ENCODE peak calls at places on chromosomes 11 and 22, in seven cellular contexts. One of them, this sample, is unnamed.

GRCh38 chr11:86060544-86060943 is 8.3 kb downstream of the PICALM start:
- DNase-seq in heart left ventricle: no peak
- DNase-seq in HCT116: no peak
- DNase-seq in adrenal gland: no peak
- DNase-seq in breast epithelium: no peak
- DNase-seq in testis: no peak
- DNase-seq in lower leg skin: no peak
- DNase-seq in this sample: no peak

GRCh38 chr11:118241191-118242098 is 10.7 kb downstream of the MPZL3 start:
- DNase-seq in heart left ventricle: no peak
- DNase-seq in HCT116: peak
- DNase-seq in adrenal gland: peak
- DNase-seq in breast epithelium: peak
- DNase-seq in testis: no peak
- DNase-seq in lower leg skin: no peak
- DNase-seq in this sample: peak

GRCh38 chr22:30285846-30286200 is 3.5 kb downstream of the CASTOR1 start:
- DNase-seq in heart left ventricle: peak
- DNase-seq in HCT116: no peak
- DNase-seq in adrenal gland: no peak
- DNase-seq in breast epithelium: no peak
- DNase-seq in testis: no peak
- DNase-seq in lower leg skin: no peak
- DNase-seq in this sample: no peak

GRCh38 chr22:41862530-41863266 is 29.8 kb downstream of the SREBF2 start:
- DNase-seq in heart left ventricle: no peak
- DNase-seq in HCT116: no peak
- DNase-seq in adrenal gland: no peak
- DNase-seq in breast epithelium: no peak
- DNase-seq in testis: no peak
- DNase-seq in lower leg skin: no peak
- DNase-seq in this sample: peak

GRCh38 chr11:89175796-89176195 is 1.9 kb upstream of the TYR start:
- DNase-seq in heart left ventricle: no peak
- DNase-seq in HCT116: no peak
- DNase-seq in adrenal gland: no peak
- DNase-seq in breast epithelium: no peak
- DNase-seq in testis: no peak
- DNase-seq in lower leg skin: no peak
- DNase-seq in this sample: no peak

GRCh38 chr11:33455827-33456226 is 198.6 kb downstream of the HIPK3 start:
- DNase-seq in heart left ventricle: no peak
- DNase-seq in HCT116: no peak
- DNase-seq in adrenal gland: no peak
- DNase-seq in breast epithelium: no peak
- DNase-seq in testis: no peak
- DNase-seq in lower leg skin: no peak
- DNase-seq in this sample: no peak

GRCh38 chr22:25281675-25282345 is 62.4 kb downstream of the CRYBB2 start:
- DNase-seq in heart left ventricle: no peak
- DNase-seq in HCT116: no peak
- DNase-seq in adrenal gland: no peak
- DNase-seq in breast epithelium: no peak
- DNase-seq in testis: no peak
- DNase-seq in lower leg skin: no peak
- DNase-seq in this sample: no peak

GRCh38 chr11:11641581-11641980 is 19.8 kb upstream of the GALNT18 start:
- DNase-seq in heart left ventricle: no peak
- DNase-seq in HCT116: no peak
- DNase-seq in adrenal gland: no peak
- DNase-seq in breast epithelium: no peak
- DNase-seq in testis: no peak
- DNase-seq in lower leg skin: no peak
- DNase-seq in this sample: no peak

GRCh38 chr11:68685656-68686380 is 1.5 kb downstream of the GAL start:
- DNase-seq in heart left ventricle: no peak
- DNase-seq in HCT116: no peak
- DNase-seq in adrenal gland: no peak
- DNase-seq in breast epithelium: no peak
- DNase-seq in testis: no peak
- DNase-seq in lower leg skin: no peak
- DNase-seq in this sample: no peak

GRCh38 chr11:133892584-133893380 is 47.5 kb upstream of the SPATA19 start:
- DNase-seq in heart left ventricle: no peak
- DNase-seq in HCT116: no peak
- DNase-seq in adrenal gland: no peak
- DNase-seq in breast epithelium: no peak
- DNase-seq in testis: peak
- DNase-seq in lower leg skin: no peak
- DNase-seq in this sample: no peak

GRCh38 chr11:121936781-121937447 is 179.1 kb downstream of the BLID start:
- DNase-seq in heart left ventricle: no peak
- DNase-seq in HCT116: no peak
- DNase-seq in adrenal gland: no peak
- DNase-seq in breast epithelium: no peak
- DNase-seq in testis: no peak
- DNase-seq in lower leg skin: no peak
- DNase-seq in this sample: no peak

GRCh38 chr11:76797341-76798201 is 14.4 kb downstream of the TSKU start:
- DNase-seq in heart left ventricle: no peak
- DNase-seq in HCT116: no peak
- DNase-seq in adrenal gland: no peak
- DNase-seq in breast epithelium: no peak
- DNase-seq in testis: no peak
- DNase-seq in lower leg skin: no peak
- DNase-seq in this sample: no peak

GRCh38 chr11:121451982-121452608 is at the start of gene SORL1:
- DNase-seq in heart left ventricle: peak
- DNase-seq in HCT116: no peak
- DNase-seq in adrenal gland: peak
- DNase-seq in breast epithelium: peak
- DNase-seq in testis: peak
- DNase-seq in lower leg skin: no peak
- DNase-seq in this sample: peak

DNA sequence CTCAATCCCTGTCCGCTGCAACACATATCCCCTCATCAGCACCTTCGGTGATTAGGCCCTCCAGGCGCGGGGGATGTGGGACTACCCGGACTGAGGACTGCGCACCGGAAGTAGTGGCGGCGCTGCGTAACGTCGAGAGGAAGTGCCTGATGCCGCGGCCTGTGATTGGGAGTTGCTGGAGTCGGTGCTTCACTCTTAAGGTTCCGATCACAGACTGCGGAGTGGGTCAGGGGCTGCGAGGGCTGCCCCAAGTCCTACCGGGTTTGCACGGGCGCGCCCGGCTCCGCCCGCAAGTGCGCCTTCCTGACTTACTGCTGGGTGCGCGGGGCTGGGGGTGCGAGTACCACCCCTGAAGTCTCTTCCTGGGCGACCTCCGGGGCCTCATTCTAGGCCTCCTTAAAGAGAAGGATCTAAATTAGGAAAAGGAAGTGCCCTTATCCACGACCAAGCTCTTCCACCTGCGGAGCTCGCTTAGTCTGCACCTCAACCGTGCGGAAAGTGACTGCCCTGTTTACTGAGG is at the start of gene ALKBH3:
- DNase-seq in heart left ventricle: peak
- DNase-seq in HCT116: peak
- DNase-seq in adrenal gland: peak
- DNase-seq in breast epithelium: peak
- DNase-seq in testis: peak
- DNase-seq in lower leg skin: peak
- DNase-seq in this sample: peak
- TF ChIP-seq POLR2A in heart left ventricle: no peak
- TF ChIP-seq POLR2A in HCT116: peak
- TF ChIP-seq POLR2A in adrenal gland: peak
- TF ChIP-seq POLR2A in breast epithelium: no peak
- TF ChIP-seq POLR2A in testis: no peak
- TF ChIP-seq POLR2A in lower leg skin: no peak
- TF ChIP-seq POLR2A in this sample: no peak

DNA sequence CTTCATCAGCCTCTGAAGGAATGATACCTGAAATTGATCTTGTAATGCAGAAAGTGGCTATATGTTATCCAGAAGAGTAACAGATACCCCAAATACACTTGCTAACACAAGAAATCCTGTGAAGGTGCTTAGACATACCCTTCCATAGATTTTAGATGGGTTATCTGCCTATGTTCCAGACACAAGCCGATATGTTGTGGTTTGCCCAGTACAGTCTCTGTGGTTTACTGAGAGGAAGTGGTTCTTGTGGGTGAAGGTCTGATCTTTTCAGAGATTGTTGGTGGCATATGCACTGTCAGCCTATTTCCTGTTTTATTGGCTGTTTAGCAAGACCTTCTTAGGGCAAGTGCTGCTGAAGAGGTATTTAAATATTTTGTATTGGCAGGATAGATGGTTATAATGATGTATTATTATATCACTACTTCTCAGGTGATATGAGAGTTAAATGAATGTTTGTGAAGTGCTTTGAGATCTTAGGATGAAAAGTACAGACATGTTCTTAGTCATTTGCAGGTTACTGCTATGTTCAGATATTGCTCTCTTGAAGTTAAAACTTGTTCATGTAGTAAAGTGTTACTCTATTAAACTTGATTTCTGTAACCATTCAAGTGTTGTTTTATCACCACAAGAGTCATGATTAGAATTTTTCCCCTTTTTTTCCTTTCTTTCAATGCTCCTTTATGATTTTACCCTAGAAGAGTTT is 8.2 kb downstream of the ARHGEF12 start:
- DNase-seq in heart left ventricle: no peak
- DNase-seq in HCT116: peak
- DNase-seq in adrenal gland: no peak
- DNase-seq in breast epithelium: no peak
- DNase-seq in testis: no peak
- DNase-seq in lower leg skin: peak
- DNase-seq in this sample: no peak
- TF ChIP-seq CTCF in heart left ventricle: no peak
- TF ChIP-seq CTCF in HCT116: no peak
- TF ChIP-seq CTCF in adrenal gland: no peak
- TF ChIP-seq CTCF in breast epithelium: no peak
- TF ChIP-seq CTCF in testis: no peak
- TF ChIP-seq CTCF in lower leg skin: no peak
- TF ChIP-seq CTCF in this sample: no peak

GRCh38 chr11:66680966-66681645 is 3.4 kb upstream of the RBM4B start:
- DNase-seq in heart left ventricle: no peak
- DNase-seq in HCT116: no peak
- DNase-seq in adrenal gland: no peak
- DNase-seq in breast epithelium: no peak
- DNase-seq in testis: no peak
- DNase-seq in lower leg skin: no peak
- DNase-seq in this sample: no peak

GRCh38 chr11:66674964-66675602 is 2.6 kb downstream of the RBM4B start:
- DNase-seq in heart left ventricle: no peak
- DNase-seq in HCT116: no peak
- DNase-seq in adrenal gland: no peak
- DNase-seq in breast epithelium: no peak
- DNase-seq in testis: no peak
- DNase-seq in lower leg skin: no peak
- DNase-seq in this sample: no peak

GRCh38 chr11:66676931-66677598 is 622 bp downstream of the RBM4B start:
- DNase-seq in heart left ventricle: no peak
- DNase-seq in HCT116: no peak
- DNase-seq in adrenal gland: no peak
- DNase-seq in breast epithelium: no peak
- DNase-seq in testis: no peak
- DNase-seq in lower leg skin: no peak
- DNase-seq in this sample: no peak

GRCh38 chr11:66676279-66676919 is 1.3 kb downstream of the RBM4B start:
- DNase-seq in heart left ventricle: no peak
- DNase-seq in HCT116: no peak
- DNase-seq in adrenal gland: no peak
- DNase-seq in breast epithelium: no peak
- DNase-seq in testis: no peak
- DNase-seq in lower leg skin: no peak
- DNase-seq in this sample: no peak

DNA sequence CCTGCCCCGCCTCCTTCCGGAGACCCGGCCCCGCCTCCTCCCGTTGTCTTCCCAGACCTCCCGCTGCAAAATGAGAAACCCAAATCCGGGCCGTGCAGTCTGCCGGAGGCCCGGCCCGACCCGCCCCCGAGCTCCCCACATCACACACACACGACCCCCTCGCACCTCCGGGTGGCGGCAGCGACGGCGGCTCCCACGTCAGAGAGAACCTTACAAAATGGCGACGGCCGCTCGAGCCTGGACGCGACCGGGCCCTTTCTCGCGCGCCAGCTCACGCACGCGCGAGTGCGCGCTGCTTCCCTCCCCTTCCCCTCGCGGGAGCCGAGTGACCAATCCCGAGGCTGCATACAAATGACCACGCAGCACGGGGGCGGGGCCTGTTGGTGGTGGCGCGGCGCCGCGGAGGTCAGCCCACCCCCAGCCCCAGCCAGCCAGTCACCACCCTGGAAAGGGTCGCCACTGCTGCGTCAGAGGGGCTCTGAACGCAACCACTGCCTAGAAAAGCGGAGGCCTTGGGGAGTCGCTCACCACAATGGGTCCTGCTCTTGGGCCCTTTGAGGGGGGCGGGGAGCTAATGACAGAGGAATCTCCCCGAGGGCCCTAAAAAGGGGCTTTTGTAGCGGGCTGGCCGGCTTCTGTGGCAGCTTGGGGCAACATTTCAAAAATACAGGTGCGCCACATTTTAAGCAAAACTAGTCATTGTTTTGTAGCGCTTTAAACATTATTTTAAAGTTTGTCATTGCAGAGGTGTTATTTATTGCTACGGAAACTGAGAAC is at the start of gene RBM4B:
- DNase-seq in heart left ventricle: peak
- DNase-seq in HCT116: peak
- DNase-seq in adrenal gland: peak
- DNase-seq in breast epithelium: peak
- DNase-seq in testis: peak
- DNase-seq in lower leg skin: peak
- DNase-seq in this sample: peak
- TF ChIP-seq POLR2A in heart left ventricle: peak
- TF ChIP-seq POLR2A in HCT116: peak
- TF ChIP-seq POLR2A in adrenal gland: peak
- TF ChIP-seq POLR2A in breast epithelium: no peak
- TF ChIP-seq POLR2A in testis: peak
- TF ChIP-seq POLR2A in lower leg skin: no peak
- TF ChIP-seq POLR2A in this sample: peak

GRCh38 chr22:19497245-19497644 is 17.5 kb downstream of the CDC45 start:
- DNase-seq in heart left ventricle: no peak
- DNase-seq in HCT116: no peak
- DNase-seq in adrenal gland: peak
- DNase-seq in breast epithelium: no peak
- DNase-seq in testis: peak
- DNase-seq in lower leg skin: no peak
- DNase-seq in this sample: no peak

GRCh38 chr22:19494001-19494560 is 14.4 kb downstream of the CDC45 start:
- DNase-seq in heart left ventricle: no peak
- DNase-seq in HCT116: no peak
- DNase-seq in adrenal gland: no peak
- DNase-seq in breast epithelium: no peak
- DNase-seq in testis: no peak
- DNase-seq in lower leg skin: no peak
- DNase-seq in this sample: no peak

GRCh38 chr22:19496324-19496630 is 16.6 kb downstream of the CDC45 start:
- DNase-seq in heart left ventricle: no peak
- DNase-seq in HCT116: no peak
- DNase-seq in adrenal gland: no peak
- DNase-seq in breast epithelium: no peak
- DNase-seq in testis: no peak
- DNase-seq in lower leg skin: no peak
- DNase-seq in this sample: no peak

GRCh38 chr22:19494676-19495173 is 15.0 kb downstream of the CDC45 start:
- DNase-seq in heart left ventricle: no peak
- DNase-seq in HCT116: no peak
- DNase-seq in adrenal gland: no peak
- DNase-seq in breast epithelium: no peak
- DNase-seq in testis: no peak
- DNase-seq in lower leg skin: no peak
- DNase-seq in this sample: no peak

GRCh38 chr22:19495562-19496323 is 16.0 kb downstream of the CDC45 start:
- DNase-seq in heart left ventricle: no peak
- DNase-seq in HCT116: no peak
- DNase-seq in adrenal gland: no peak
- DNase-seq in breast epithelium: no peak
- DNase-seq in testis: no peak
- DNase-seq in lower leg skin: no peak
- DNase-seq in this sample: no peak
- TF ChIP-seq CTCF in heart left ventricle: peak
- TF ChIP-seq CTCF in HCT116: no peak
- TF ChIP-seq CTCF in adrenal gland: no peak
- TF ChIP-seq CTCF in breast epithelium: no peak
- TF ChIP-seq CTCF in testis: no peak
- TF ChIP-seq CTCF in lower leg skin: no peak
- TF ChIP-seq CTCF in this sample: no peak